ENCODE peak calls at places on chromosome 1, in ten cellular contexts. One of them, this sample, is unnamed.
A peak's percentile ranks its signal among the peaks of the same experiment; 100 is the strongest.

GRCh38 chr1:28756846-28757245 is 20.1 kb downstream of the YTHDF2 start:
- DNase-seq in hepatocyte: no peak
- DNase-seq in GM23248: no peak
- DNase-seq in endodermal cell: no peak
- DNase-seq in activated T-helper 1 cell treated with Interleukin-2 at 50 U/mL for 16 hours: no peak
- DNase-seq in breast epithelium: no peak
- DNase-seq in EL: no peak
- DNase-seq in SJSA1: no peak
- DNase-seq in iris pigment epithelial cell: no peak
- DNase-seq in adrenal gland: no peak
- DNase-seq in this sample: no peak

GRCh38 chr1:150876111-150876434 is 326 bp downstream of the ARNT start:
- DNase-seq in adrenal gland: peak; percentile 85
- DNase-seq in breast epithelium: peak; percentile 58
- DNase-seq in SJSA1: peak; percentile 44
- DNase-seq in iris pigment epithelial cell: peak; percentile 67
- DNase-seq in activated T-helper 1 cell treated with Interleukin-2 at 50 U/mL for 16 hours: no peak
- DNase-seq in endodermal cell: no peak
- DNase-seq in GM23248: peak; percentile 84
- DNase-seq in hepatocyte: peak; percentile 76
- DNase-seq in EL: peak; percentile 62
- DNase-seq in this sample: no peak

GRCh38 chr1:62687421-62687902 is 724 bp downstream of the DOCK7 start:
- DNase-seq in adrenal gland: peak; percentile 55
- DNase-seq in SJSA1: peak; percentile 50
- DNase-seq in hepatocyte: peak; percentile 58
- DNase-seq in endodermal cell: peak; percentile 79
- DNase-seq in iris pigment epithelial cell: peak; percentile 51
- DNase-seq in EL: peak; percentile 58
- DNase-seq in breast epithelium: no peak
- DNase-seq in activated T-helper 1 cell treated with Interleukin-2 at 50 U/mL for 16 hours: peak; percentile 8
- DNase-seq in GM23248: peak; percentile 66
- DNase-seq in this sample: peak; percentile 63

GRCh38 chr1:2791027-2791760 is 10.3 kb downstream of the TTC34 start:
- DNase-seq in adrenal gland: no peak
- DNase-seq in EL: no peak
- DNase-seq in iris pigment epithelial cell: no peak
- DNase-seq in breast epithelium: no peak
- DNase-seq in SJSA1: no peak
- DNase-seq in endodermal cell: no peak
- DNase-seq in activated T-helper 1 cell treated with Interleukin-2 at 50 U/mL for 16 hours: no peak
- DNase-seq in GM23248: no peak
- DNase-seq in hepatocyte: no peak
- DNase-seq in this sample: no peak

GRCh38 chr1:67955591-67955990 is 94.8 kb downstream of the DIRAS3 start:
- DNase-seq in endodermal cell: no peak
- DNase-seq in SJSA1: no peak
- DNase-seq in breast epithelium: no peak
- DNase-seq in GM23248: no peak
- DNase-seq in adrenal gland: no peak
- DNase-seq in activated T-helper 1 cell treated with Interleukin-2 at 50 U/mL for 16 hours: no peak
- DNase-seq in iris pigment epithelial cell: no peak
- DNase-seq in EL: no peak
- DNase-seq in hepatocyte: no peak
- DNase-seq in this sample: no peak

GRCh38 chr1:235516862-235517446 is 12.7 kb upstream of the B3GALNT2 start:
- DNase-seq in SJSA1: no peak
- DNase-seq in endodermal cell: peak; percentile 63
- DNase-seq in breast epithelium: no peak
- DNase-seq in hepatocyte: no peak
- DNase-seq in iris pigment epithelial cell: no peak
- DNase-seq in GM23248: no peak
- DNase-seq in activated T-helper 1 cell treated with Interleukin-2 at 50 U/mL for 16 hours: no peak
- DNase-seq in EL: no peak
- DNase-seq in adrenal gland: no peak
- DNase-seq in this sample: no peak

GRCh38 chr1:61626820-61627219 is 98.1 kb downstream of the TM2D1 start:
- DNase-seq in activated T-helper 1 cell treated with Interleukin-2 at 50 U/mL for 16 hours: no peak
- DNase-seq in iris pigment epithelial cell: no peak
- DNase-seq in adrenal gland: no peak
- DNase-seq in EL: no peak
- DNase-seq in SJSA1: no peak
- DNase-seq in hepatocyte: no peak
- DNase-seq in breast epithelium: no peak
- DNase-seq in endodermal cell: no peak
- DNase-seq in GM23248: no peak
- DNase-seq in this sample: no peak

GRCh38 chr1:155254714-155255242 is 505 bp downstream of the ENTREP3 start:
- DNase-seq in hepatocyte: no peak
- DNase-seq in GM23248: peak; percentile 52
- DNase-seq in endodermal cell: peak; percentile 66
- DNase-seq in iris pigment epithelial cell: no peak
- DNase-seq in adrenal gland: no peak
- DNase-seq in SJSA1: peak; percentile 39
- DNase-seq in breast epithelium: no peak
- DNase-seq in EL: peak; percentile 39
- DNase-seq in activated T-helper 1 cell treated with Interleukin-2 at 50 U/mL for 16 hours: no peak
- DNase-seq in this sample: no peak